ENCODE peak calls at places on chromosome 19, in four cellular contexts. P is cardiac muscle cell; T is IMR-90; Y is CD4-positive, alpha-beta T cell. K is an unnamed sample.

GRCh38 chr19:35797663-35798062 is 15.0 kb downstream of the PRODH2 start:
- DNase-seq in P (peak; percentile 7), T (no peak), Y (no peak), K (no peak)

GRCh38 chr19:1472227-1473055 is 6.6 kb downstream of the C19orf25 start:
- DNase-seq in P (no peak), T (no peak), Y (no peak), K (no peak)

GRCh38 chr19:33477781-33478180 is 43.8 kb downstream of the PEPD start:
- DNase-seq in P (no peak), T (peak; percentile 21), Y (no peak), K (no peak)

GRCh38 chr19:58562126-58563033 is 4.0 kb upstream of the UBE2M start:
- DNase-seq in P (peak; percentile 61), T (peak; percentile 39), Y (peak; percentile 39), K (peak; percentile 41)

GRCh38 chr19:16901491-16902175 is 12.8 kb downstream of the F2RL3 start:
- DNase-seq in P (no peak), T (no peak), Y (no peak), K (no peak)

GRCh38 chr19:58511353-58512208 is at the start of gene SLC27A5:
- DNase-seq in P (no peak), T (no peak), Y (no peak), K (no peak)

GRCh38 chr19:17254636-17255035 is 8.9 kb upstream of the NR2F6 start:
- DNase-seq in P (no peak), T (no peak), Y (no peak), K (no peak)

GRCh38 chr19:474126-475078 is 13.6 kb upstream of the SHC2 start:
- DNase-seq in P (no peak), T (no peak), Y (no peak), K (no peak)

GRCh38 chr19:28642787-28643186 is 570.2 kb downstream of the UQCRFS1 start:
- DNase-seq in P (no peak), T (no peak), Y (no peak), K (no peak)

GRCh38 chr19:35069706-35070105 is 28.2 kb downstream of the HPN start:
- DNase-seq in P (peak; percentile 67), T (peak; percentile 8), Y (no peak), K (no peak)

GRCh38 chr19:58034476-58034790 is 608 bp downstream of the ZSCAN1 start:
- DNase-seq in P (no peak), T (no peak), Y (no peak), K (no peak)

GRCh38 chr19:36528921-36529518 is 949 bp upstream of the ZNF260 start:
- DNase-seq in P (no peak), T (no peak), Y (no peak), K (no peak)

GRCh38 chr19:14127176-14127575 is 9.2 kb downstream of the ASF1B start:
- DNase-seq in P (no peak), T (no peak), Y (no peak), K (no peak)

GRCh38 chr19:15180451-15181390 is 20.1 kb downstream of the NOTCH3 start:
- DNase-seq in P (no peak), T (no peak), Y (no peak), K (no peak)

GRCh38 chr19:1400281-1401137 is 833 bp downstream of the GAMT start:
- DNase-seq in P (peak; percentile 22), T (no peak), Y (no peak), K (no peak)

GRCh38 chr19:1251503-1252220 is 3.3 kb downstream of the MIDN start:
- DNase-seq in P (no peak), T (no peak), Y (peak; percentile 69), K (peak; percentile 37)

GRCh38 chr19:35378356-35378755 is 7.5 kb downstream of the GPR42 start:
- DNase-seq in P (no peak), T (no peak), Y (no peak), K (no peak)

GRCh38 chr19:57748029-57748428 is 1.4 kb downstream of the ZNF776 start:
- DNase-seq in P (no peak), T (no peak), Y (no peak), K (no peak)

GRCh38 chr19:19464339-19465098 is 50.8 kb downstream of the TSSK6 start:
- DNase-seq in P (peak; percentile 80), T (peak; percentile 73), Y (no peak), K (peak; percentile 76)

GRCh38 chr19:11381535-11382369 is 2.4 kb downstream of the EPOR start:
- DNase-seq in P (peak; percentile 93), T (peak; percentile 88), Y (peak; percentile 39), K (peak; percentile 63)

GRCh38 chr19:6417713-6418561 is 6.7 kb downstream of the KHSRP start:
- DNase-seq in P (peak; percentile 37), T (peak; percentile 5), Y (no peak), K (no peak)

GRCh38 chr19:41694831-41695635 is 7.0 kb upstream of the CEACAM7 start:
- DNase-seq in P (no peak), T (no peak), Y (no peak), K (no peak)

GRCh38 chr19:7394728-7395359 is 46.1 kb downstream of the ARHGEF18 start:
- DNase-seq in P (peak; percentile 92), T (peak; percentile 87), Y (peak; percentile 80), K (peak; percentile 87)

GRCh38 chr19:48400018-48400742 is 6.7 kb downstream of the GRIN2D start:
- DNase-seq in P (peak; percentile 75), T (peak; percentile 55), Y (no peak), K (peak; percentile 86)

GRCh38 chr19:38433268-38433733 is at the start of gene RYR1:
- DNase-seq in P (peak; percentile 42), T (no peak), Y (peak; percentile 17), K (no peak)

GRCh38 chr19:18009412-18010066 is 1.6 kb downstream of the ARRDC2 start:
- DNase-seq in P (no peak), T (peak; percentile 17), Y (no peak), K (no peak)

GRCh38 chr19:48466571-48467325 is 2.4 kb upstream of the CYTH2 start:
- DNase-seq in P (peak; percentile 56), T (peak; percentile 84), Y (no peak), K (peak; percentile 68)

GRCh38 chr19:36040495-36040894 is 7.8 kb upstream of the CLIP3 start:
- DNase-seq in P (no peak), T (no peak), Y (no peak), K (no peak)

GRCh38 chr19:1690570-1691307 is 38.3 kb upstream of the TCF3 start:
- DNase-seq in P (peak; percentile 19), T (no peak), Y (peak; percentile 37), K (no peak)

GRCh38 chr19:10979950-10980349 is 19.1 kb downstream of the SMARCA4 start:
- DNase-seq in P (no peak), T (no peak), Y (no peak), K (no peak)

GRCh38 chr19:14393303-14393702 is 12.1 kb downstream of the ADGRE5 start:
- DNase-seq in P (no peak), T (no peak), Y (no peak), K (no peak)

GRCh38 chr19:33821871-33822270 is 25.2 kb downstream of the KCTD15 start:
- DNase-seq in P (no peak), T (no peak), Y (no peak), K (peak; percentile 6)

GRCh38 chr19:42563352-42564210 is 31.1 kb downstream of the CEACAM8 start:
- DNase-seq in P (peak; percentile 60), T (peak; percentile 39), Y (no peak), K (peak; percentile 48)

GRCh38 chr19:12194827-12195500 is 32.1 kb downstream of the ZNF136 start:
- DNase-seq in P (peak; percentile 85), T (peak; percentile 6), Y (peak; percentile 63), K (peak; percentile 55)

GRCh38 chr19:23817519-23817918 is 58.8 kb upstream of the ZNF681 start:
- DNase-seq in P (peak; percentile 10), T (peak; percentile 4), Y (peak; percentile 32), K (no peak)

GRCh38 chr19:8512115-8512967 is 1.6 kb downstream of the ZNF414 start:
- DNase-seq in P (peak; percentile 24), T (no peak), Y (no peak), K (no peak)

GRCh38 chr19:31354316-31354715 is 5.1 kb upstream of the TSHZ3 start:
- DNase-seq in P (no peak), T (no peak), Y (no peak), K (no peak)

GRCh38 chr19:31357315-31357673 is 8.1 kb upstream of the TSHZ3 start:
- DNase-seq in P (no peak), T (no peak), Y (no peak), K (no peak)

GRCh38 chr19:31354919-31355318 is 5.7 kb upstream of the TSHZ3 start:
- DNase-seq in P (no peak), T (no peak), Y (no peak), K (no peak)

GRCh38 chr19:31355330-31356289 is 6.4 kb upstream of the TSHZ3 start:
- DNase-seq in P (no peak), T (no peak), Y (no peak), K (no peak)

DNA sequence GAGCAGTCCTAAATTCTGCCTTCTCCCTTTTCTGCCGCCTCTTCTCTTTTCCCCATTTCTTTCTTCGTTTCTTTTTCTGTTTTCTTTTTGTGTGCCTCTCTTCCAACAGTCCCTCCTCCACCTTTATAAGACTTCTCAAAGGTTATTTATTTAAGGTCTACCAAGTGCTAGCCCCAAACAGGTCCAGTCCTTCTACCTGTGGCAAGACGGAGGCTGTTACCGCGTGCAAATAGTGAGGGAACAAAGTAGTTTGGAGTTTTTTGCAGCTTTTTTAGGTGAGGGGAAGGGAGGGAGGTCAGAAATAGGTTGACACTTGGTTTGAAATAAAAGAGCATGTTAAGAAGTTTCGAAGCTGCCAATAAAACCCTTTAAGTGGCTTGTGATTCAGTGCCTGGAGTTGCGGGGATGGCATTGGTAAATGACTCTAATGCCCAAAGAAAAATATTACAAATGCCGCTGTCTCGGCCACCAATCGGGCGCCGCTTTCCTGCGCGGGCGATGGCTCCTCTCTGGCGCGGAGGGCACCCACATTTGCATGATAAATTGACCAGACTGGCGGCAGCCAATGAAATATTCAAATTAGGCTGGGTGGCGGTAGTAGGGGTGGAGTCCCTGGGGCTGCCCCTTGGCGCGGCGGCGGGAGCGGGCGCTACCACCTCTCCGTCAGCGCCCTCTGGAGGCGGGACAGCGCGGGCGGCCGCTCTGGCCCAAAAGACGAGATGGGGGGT is 7.5 kb upstream of the TSHZ3 start:
- DNase-seq in P (no peak), T (no peak), Y (peak; percentile 47), K (no peak)
- TF ChIP-seq CTCF in P (peak; percentile 41), T (no peak), Y (peak; percentile 67), K (peak; percentile 41)

GRCh38 chr19:39518458-39518857 is 3.5 kb downstream of the SELENOV start:
- DNase-seq in P (no peak), T (no peak), Y (no peak), K (no peak)
- TF ChIP-seq CTCF in P (no peak), T (no peak), Y (no peak), K (no peak)

GRCh38 chr19:2739602-2740313 is at the start of gene SLC39A3:
- DNase-seq in P (peak; percentile 99), T (peak; percentile 98), Y (peak; percentile 98), K (peak; percentile 99)
- TF ChIP-seq CTCF in P (peak; percentile 19), T (no peak), Y (no peak), K (peak; percentile 53)

GRCh38 chr19:46420056-46420455 is 6.7 kb upstream of the CCDC8 start:
- DNase-seq in P (peak; percentile 32), T (no peak), Y (no peak), K (no peak)
- TF ChIP-seq CTCF in P (no peak), T (no peak), Y (no peak), K (no peak)

GRCh38 chr19:49801966-49802661 is 11.0 kb downstream of the FUZ start:
- DNase-seq in P (peak; percentile 93), T (peak; percentile 86), Y (no peak), K (peak; percentile 88)
- TF ChIP-seq CTCF in P (peak; percentile 37), T (peak; percentile 38), Y (no peak), K (peak; percentile 57)

GRCh38 chr19:3304871-3305423 is 61.4 kb upstream of the NFIC start:
- DNase-seq in P (peak; percentile 77), T (peak; percentile 41), Y (peak; percentile 75), K (peak; percentile 77)
- TF ChIP-seq CTCF in P (peak; percentile 84), T (peak; percentile 88), Y (peak; percentile 88), K (peak; percentile 86)

GRCh38 chr19:5339950-5340636 is 519 bp downstream of the PTPRS start:
- DNase-seq in P (peak; percentile 28), T (no peak), Y (no peak), K (no peak)
- TF ChIP-seq CTCF in P (no peak), T (peak; percentile 36), Y (no peak), K (no peak)